ENCODE peak calls at places on chromosomes 4 and X, in seven cellular contexts. D is WERI-Rb-1, P is AG20443, T is GM03348, Y is NCI-H446 treated with DMSO at 0.1 percent for 48 hours, F is DMS 273 treated with DMSO at 0.1 percent for 48 hours, U is right atrium auricular region. B is an unnamed sample.

GRCh38 chrX:108312938-108313337 is 125.3 kb downstream of the COL4A6 start:
- DNase-seq in D (no peak), P (peak), T (peak), Y (peak), F (peak), U (no peak), B (no peak)

GRCh38 chr4:3729188-3729884 is 36.8 kb upstream of the ADRA2C start:
- DNase-seq in D (no peak), P (peak), T (peak), Y (no peak), F (no peak), U (no peak), B (no peak)

GRCh38 chr4:92047209-92047877 is 256.4 kb upstream of the GRID2 start:
- DNase-seq in D (no peak), P (no peak), T (no peak), Y (peak), F (no peak), U (no peak), B (no peak)

GRCh38 chrX:14032383-14032782 is 2.7 kb upstream of the GEMIN8 start:
- DNase-seq in D (peak), P (no peak), T (peak), Y (peak), F (no peak), U (no peak), B (peak)

GRCh38 chr4:141013899-141014298 is 119.4 kb downstream of the RNF150 start:
- DNase-seq in D (no peak), P (no peak), T (no peak), Y (no peak), F (no peak), U (no peak), B (no peak)

GRCh38 chrX:7170903-7171302 is 22.9 kb upstream of the PUDP start:
- DNase-seq in D (peak), P (no peak), T (no peak), Y (no peak), F (no peak), U (no peak), B (peak)

GRCh38 chr4:76067652-76068286 is 6.7 kb upstream of the ART3 start:
- DNase-seq in D (peak), P (peak), T (peak), Y (peak), F (peak), U (peak), B (peak)

GRCh38 chr4:149057594-149057993 is 615.4 kb upstream of the NR3C2 start:
- DNase-seq in D (no peak), P (no peak), T (no peak), Y (no peak), F (no peak), U (no peak), B (no peak)

B was measured in stimulated activated naive CD4-positive, alpha-beta T cell treated with Interleukin-2 at 50 U/mL for 16 hours.